ENCODE peak calls at places on chromosomes 3 and 15, in six cellular contexts. One of them, this sample, is unnamed. For H3K36me3, the result is how much of the 10 kb centered on the place peaks cover.

GRCh38 chr3:16318216-16318615 is 53.2 kb downstream of the OXNAD1 start:
- DNase-seq in lower lobe of right lung: no peak
- DNase-seq in upper lobe of right lung: no peak
- DNase-seq in tibial nerve: no peak
- DNase-seq in mammary epithelial cell: no peak
- DNase-seq in GM23338: no peak
- DNase-seq in this sample: no peak

GRCh38 chr15:36878745-36879262 is 221.5 kb downstream of the MEIS2 start:
- DNase-seq in GM23338: peak
- DNase-seq in mammary epithelial cell: no peak
- DNase-seq in tibial nerve: no peak
- DNase-seq in upper lobe of right lung: no peak
- DNase-seq in lower lobe of right lung: no peak
- DNase-seq in this sample: no peak

GRCh38 chr3:160184655-160185054 is 40.6 kb upstream of the C3orf80 start:
- DNase-seq in lower lobe of right lung: no peak
- DNase-seq in upper lobe of right lung: no peak
- DNase-seq in mammary epithelial cell: no peak
- DNase-seq in tibial nerve: no peak
- DNase-seq in GM23338: no peak
- DNase-seq in this sample: no peak

GRCh38 chr15:89150286-89150685 is 62.0 kb downstream of the ABHD2 start:
- DNase-seq in tibial nerve: no peak
- DNase-seq in mammary epithelial cell: no peak
- DNase-seq in upper lobe of right lung: no peak
- DNase-seq in lower lobe of right lung: no peak
- DNase-seq in GM23338: peak
- DNase-seq in this sample: no peak

GRCh38 chr15:74301583-74302374 is 65.7 kb downstream of the CCDC33 start:
- DNase-seq in mammary epithelial cell: no peak
- DNase-seq in GM23338: peak
- DNase-seq in tibial nerve: no peak
- DNase-seq in upper lobe of right lung: no peak
- DNase-seq in lower lobe of right lung: no peak
- DNase-seq in this sample: no peak

GRCh38 chr3:156553705-156554356 is 1.1 kb downstream of the SSR3 start:
- DNase-seq in mammary epithelial cell: peak
- DNase-seq in GM23338: peak
- DNase-seq in upper lobe of right lung: no peak
- DNase-seq in tibial nerve: no peak
- DNase-seq in lower lobe of right lung: no peak
- DNase-seq in this sample: peak

GRCh38 chr3:121660356-121661171 is at the start of gene HCLS1:
- DNase-seq in lower lobe of right lung: peak
- DNase-seq in mammary epithelial cell: no peak
- DNase-seq in upper lobe of right lung: peak
- DNase-seq in tibial nerve: peak
- DNase-seq in GM23338: peak
- DNase-seq in this sample: peak

GRCh38 chr3:178498866-178499265 is 37.4 kb upstream of the KCNMB2 start:
- DNase-seq in upper lobe of right lung: no peak
- DNase-seq in GM23338: no peak
- DNase-seq in tibial nerve: no peak
- DNase-seq in mammary epithelial cell: no peak
- DNase-seq in lower lobe of right lung: no peak
- DNase-seq in this sample: peak

GRCh38 chr3:57731311-57731710 is 24.8 kb upstream of the SLMAP start:
- DNase-seq in lower lobe of right lung: no peak
- DNase-seq in mammary epithelial cell: no peak
- DNase-seq in GM23338: no peak
- DNase-seq in upper lobe of right lung: no peak
- DNase-seq in tibial nerve: no peak
- DNase-seq in this sample: no peak

GRCh38 chr3:2156244-2156847 is 57.7 kb downstream of the CNTN4 start:
- DNase-seq in lower lobe of right lung: no peak
- DNase-seq in tibial nerve: no peak
- DNase-seq in upper lobe of right lung: peak
- DNase-seq in GM23338: peak
- DNase-seq in mammary epithelial cell: no peak
- DNase-seq in this sample: peak

GRCh38 chr3:111598552-111598951 is 3.4 kb upstream of the ZBED2 start:
- DNase-seq in upper lobe of right lung: no peak
- DNase-seq in mammary epithelial cell: no peak
- DNase-seq in lower lobe of right lung: no peak
- DNase-seq in tibial nerve: no peak
- DNase-seq in GM23338: no peak
- DNase-seq in this sample: no peak

GRCh38 chr3:65352951-65353350 is 665.2 kb upstream of the ADAMTS9 start:
- DNase-seq in mammary epithelial cell: no peak
- DNase-seq in lower lobe of right lung: no peak
- DNase-seq in tibial nerve: no peak
- DNase-seq in upper lobe of right lung: no peak
- DNase-seq in GM23338: no peak
- DNase-seq in this sample: no peak

GRCh38 chr3:128504957-128505730 is 12.1 kb upstream of the GATA2 start:
- DNase-seq in lower lobe of right lung: no peak
- DNase-seq in upper lobe of right lung: no peak
- DNase-seq in GM23338: no peak
- DNase-seq in tibial nerve: no peak
- DNase-seq in mammary epithelial cell: peak
- DNase-seq in this sample: no peak

GRCh38 chr3:39383190-39383912 is at the start of gene SLC25A38:
- DNase-seq in mammary epithelial cell: peak
- DNase-seq in tibial nerve: peak
- DNase-seq in GM23338: peak
- DNase-seq in upper lobe of right lung: peak
- DNase-seq in lower lobe of right lung: peak
- DNase-seq in this sample: peak

GRCh38 chr15:36798366-36798765 is 218.9 kb downstream of the CDIN1 start:
- DNase-seq in GM23338: no peak
- DNase-seq in tibial nerve: no peak
- DNase-seq in mammary epithelial cell: no peak
- DNase-seq in lower lobe of right lung: no peak
- DNase-seq in upper lobe of right lung: no peak
- DNase-seq in this sample: no peak

GRCh38 chr15:65556622-65557021 is 26.4 kb downstream of the HACD3 start:
- DNase-seq in GM23338: no peak
- DNase-seq in tibial nerve: no peak
- DNase-seq in mammary epithelial cell: no peak
- DNase-seq in lower lobe of right lung: no peak
- DNase-seq in upper lobe of right lung: no peak
- DNase-seq in this sample: no peak

GRCh38 chr15:65561934-65562333 is 31.7 kb downstream of the HACD3 start:
- DNase-seq in GM23338: no peak
- DNase-seq in tibial nerve: no peak
- DNase-seq in lower lobe of right lung: no peak
- DNase-seq in upper lobe of right lung: no peak
- DNase-seq in mammary epithelial cell: no peak
- DNase-seq in this sample: no peak

GRCh38 chr15:65559941-65560340 is 29.7 kb downstream of the HACD3 start:
- DNase-seq in upper lobe of right lung: no peak
- DNase-seq in mammary epithelial cell: no peak
- DNase-seq in GM23338: no peak
- DNase-seq in lower lobe of right lung: no peak
- DNase-seq in tibial nerve: no peak
- DNase-seq in this sample: no peak

GRCh38 chr15:65558336-65558735 is 28.1 kb downstream of the HACD3 start:
- DNase-seq in mammary epithelial cell: no peak
- DNase-seq in lower lobe of right lung: no peak
- DNase-seq in upper lobe of right lung: no peak
- DNase-seq in tibial nerve: no peak
- DNase-seq in GM23338: no peak
- DNase-seq in this sample: no peak

DNA sequence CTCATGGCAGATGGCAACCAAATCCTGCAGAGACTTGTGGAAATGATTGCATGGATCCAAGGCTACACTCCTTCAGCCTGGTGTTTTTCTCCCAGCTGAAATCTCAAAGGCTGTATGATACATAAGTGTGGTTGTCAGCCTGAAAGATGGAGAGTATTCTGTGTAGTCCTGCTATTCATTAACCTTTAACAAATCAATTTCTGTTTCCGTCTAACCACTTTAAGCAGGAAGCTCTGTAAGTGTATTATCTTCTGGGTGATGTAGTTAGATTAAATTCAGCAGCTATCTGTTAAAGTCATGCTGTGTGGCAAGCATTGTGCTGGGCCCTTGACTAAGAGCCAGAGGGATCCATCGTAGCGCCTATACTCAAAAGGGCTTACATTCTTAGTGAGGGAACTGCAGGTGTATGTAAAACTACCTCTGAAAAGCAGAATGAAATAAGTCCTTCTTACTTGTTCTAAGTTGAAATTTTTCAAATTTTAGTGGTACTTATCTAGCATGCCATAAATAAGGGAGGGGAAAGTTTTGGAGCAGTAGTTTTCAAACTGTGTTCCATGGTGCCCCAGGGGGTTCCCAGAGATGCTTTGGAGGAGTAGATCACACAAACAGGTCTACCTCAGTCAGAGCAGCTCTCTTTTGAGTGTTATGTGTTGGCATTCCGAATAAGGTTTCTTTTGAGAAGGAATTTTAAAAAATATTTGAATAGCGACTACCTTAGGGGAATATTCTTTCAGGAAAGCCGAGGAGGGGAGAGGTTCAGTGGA is 28.9 kb downstream of the HACD3 start:
- DNase-seq in lower lobe of right lung: no peak
- DNase-seq in tibial nerve: no peak
- DNase-seq in GM23338: no peak
- DNase-seq in upper lobe of right lung: no peak
- DNase-seq in mammary epithelial cell: no peak
- DNase-seq in this sample: peak
- H3K36me3 ChIP-seq in lower lobe of right lung: half or more
- H3K36me3 ChIP-seq in tibial nerve: under half
- H3K36me3 ChIP-seq in GM23338: half or more
- H3K36me3 ChIP-seq in upper lobe of right lung: half or more
- H3K36me3 ChIP-seq in mammary epithelial cell: under half
- H3K36me3 ChIP-seq in this sample: half or more

DNA sequence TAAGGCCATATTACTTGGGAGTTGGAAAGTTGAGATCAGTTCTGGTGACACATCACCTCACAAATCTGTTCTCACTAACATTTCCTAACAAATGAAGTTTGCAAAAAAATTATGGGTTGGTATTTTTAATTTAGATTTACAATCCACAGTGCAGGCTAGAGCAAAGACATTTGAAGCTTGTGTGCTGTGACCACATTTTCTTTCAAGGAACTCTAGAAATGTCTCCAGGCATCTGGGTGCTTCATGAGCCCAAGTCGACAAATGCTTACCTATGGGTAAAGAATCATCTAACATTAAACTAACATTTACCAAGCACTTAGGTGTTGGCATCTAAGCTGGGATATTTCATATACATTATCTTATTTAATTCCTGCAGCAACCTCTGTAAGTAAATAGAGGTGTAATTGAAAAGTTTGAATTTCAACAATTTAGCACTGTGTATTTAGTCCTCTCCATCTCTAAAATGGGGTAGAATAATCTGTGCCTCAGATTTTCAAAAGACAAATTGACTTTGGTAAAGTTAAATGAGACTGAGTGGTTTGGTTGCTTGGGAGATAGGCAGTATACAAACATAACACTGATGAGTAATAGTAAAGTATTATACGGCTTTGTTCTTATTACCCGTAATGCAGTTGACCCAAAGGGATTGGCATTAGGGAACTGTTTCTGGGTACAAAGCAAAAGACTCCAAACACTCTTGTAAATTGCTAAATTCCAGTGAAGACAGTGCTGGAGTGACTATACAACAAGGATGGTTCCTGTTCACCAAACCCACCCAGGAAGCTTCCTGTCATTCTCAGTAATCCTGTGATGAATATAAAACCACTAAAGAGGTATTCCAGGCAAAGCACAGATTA is 162.5 kb downstream of the TPRG1 start:
- DNase-seq in upper lobe of right lung: no peak
- DNase-seq in mammary epithelial cell: peak
- DNase-seq in tibial nerve: no peak
- DNase-seq in lower lobe of right lung: no peak
- DNase-seq in GM23338: no peak
- DNase-seq in this sample: peak
- H3K27ac ChIP-seq in upper lobe of right lung: no peak
- H3K27ac ChIP-seq in mammary epithelial cell: peak
- H3K27ac ChIP-seq in tibial nerve: no peak
- H3K27ac ChIP-seq in lower lobe of right lung: no peak
- H3K27ac ChIP-seq in GM23338: no peak
- H3K27ac ChIP-seq in this sample: peak

GRCh38 chr3:135078283-135078682 is 283.2 kb downstream of the EPHB1 start:
- DNase-seq in tibial nerve: no peak
- DNase-seq in mammary epithelial cell: no peak
- DNase-seq in lower lobe of right lung: no peak
- DNase-seq in upper lobe of right lung: no peak
- DNase-seq in GM23338: peak
- DNase-seq in this sample: no peak
- TF ChIP-seq CTCF in tibial nerve: no peak
- TF ChIP-seq CTCF in mammary epithelial cell: no peak
- TF ChIP-seq CTCF in lower lobe of right lung: no peak
- TF ChIP-seq CTCF in upper lobe of right lung: no peak
- TF ChIP-seq CTCF in GM23338: peak
- TF ChIP-seq CTCF in this sample: no peak

GRCh38 chr15:101280007-101280406 is 2.7 kb upstream of the SELENOS start:
- DNase-seq in tibial nerve: no peak
- DNase-seq in upper lobe of right lung: no peak
- DNase-seq in mammary epithelial cell: no peak
- DNase-seq in lower lobe of right lung: no peak
- DNase-seq in GM23338: no peak
- DNase-seq in this sample: no peak

GRCh38 chr15:101277943-101278564 is 769 bp upstream of the SELENOS start:
- DNase-seq in upper lobe of right lung: no peak
- DNase-seq in GM23338: peak
- DNase-seq in tibial nerve: no peak
- DNase-seq in lower lobe of right lung: no peak
- DNase-seq in mammary epithelial cell: no peak
- DNase-seq in this sample: no peak

GRCh38 chr15:101276501-101277037 is 716 bp downstream of the SELENOS start:
- DNase-seq in mammary epithelial cell: peak
- DNase-seq in upper lobe of right lung: no peak
- DNase-seq in lower lobe of right lung: no peak
- DNase-seq in GM23338: peak
- DNase-seq in tibial nerve: no peak
- DNase-seq in this sample: peak

GRCh38 chr15:101275018-101275417 is 2.3 kb downstream of the SELENOS start:
- DNase-seq in mammary epithelial cell: no peak
- DNase-seq in tibial nerve: no peak
- DNase-seq in GM23338: no peak
- DNase-seq in upper lobe of right lung: no peak
- DNase-seq in lower lobe of right lung: no peak
- DNase-seq in this sample: no peak

GRCh38 chr15:101277038-101277822 is at the start of gene SELENOS:
- DNase-seq in GM23338: peak
- DNase-seq in upper lobe of right lung: peak
- DNase-seq in mammary epithelial cell: peak
- DNase-seq in tibial nerve: peak
- DNase-seq in lower lobe of right lung: peak
- DNase-seq in this sample: peak
- H3K36me3 ChIP-seq in GM23338: under half
- H3K36me3 ChIP-seq in upper lobe of right lung: half or more
- H3K36me3 ChIP-seq in mammary epithelial cell: under half
- H3K36me3 ChIP-seq in tibial nerve: under half
- H3K36me3 ChIP-seq in lower lobe of right lung: half or more
- H3K36me3 ChIP-seq in this sample: half or more

This sample was measured in A673.